ENCODE peak calls at places on chromosomes 4 and X, in seven cellular contexts. C is MM.1S; Z is left ventricle myocardium inferior; K is right cardiac atrium; X is fibroblast of lung; F is tibial nerve; B is CD8-positive, alpha-beta memory T cell. M is an unnamed sample.

GRCh38 chrX:105972690-105973386 is 65.7 kb downstream of the SERPINA7 start:
- DNase-seq in K (no peak), B (no peak), Z (no peak), F (no peak), C (no peak), X (no peak), M (peak)

GRCh38 chr4:6221851-6222760 is 21.8 kb upstream of the JAKMIP1 start:
- DNase-seq in X (no peak), K (peak), B (peak), F (no peak), Z (peak), C (no peak), M (peak)

GRCh38 chr4:158008551-158009218 is 164.1 kb downstream of the GASK1B start:
- DNase-seq in B (no peak), K (peak), X (peak), F (no peak), C (no peak), Z (no peak), M (no peak)

GRCh38 chr4:83328486-83328885 is 6.2 kb downstream of the HPSE start:
- DNase-seq in Z (no peak), K (no peak), C (peak), F (no peak), X (no peak), B (no peak), M (no peak)

GRCh38 chr4:112213850-112214249 is 17.7 kb upstream of the AP1AR start:
- DNase-seq in C (no peak), B (no peak), F (no peak), X (peak), K (no peak), Z (no peak), M (no peak)

GRCh38 chrX:22095306-22095705 is 63.2 kb downstream of the PHEX start:
- DNase-seq in C (no peak), F (peak), K (peak), Z (peak), B (no peak), X (peak), M (no peak)

GRCh38 chr4:150818661-150819060 is 196.4 kb downstream of the LRBA start:
- DNase-seq in Z (no peak), C (no peak), K (no peak), B (no peak), X (peak), F (no peak), M (no peak)

GRCh38 chr4:145808021-145808650 is 128.2 kb downstream of the C4orf51 start:
- DNase-seq in Z (no peak), C (no peak), K (no peak), F (no peak), X (peak), B (no peak), M (no peak)

GRCh38 chr4:97457253-97457652 is 686.0 kb downstream of the STPG2 start:
- DNase-seq in B (no peak), Z (no peak), K (no peak), C (no peak), X (no peak), F (no peak), M (no peak)

GRCh38 chr4:169208516-169208915 is 62.2 kb downstream of the SH3RF1 start:
- DNase-seq in X (no peak), B (no peak), Z (no peak), F (no peak), C (no peak), K (no peak), M (no peak)

GRCh38 chr4:4838602-4839470 is 20.6 kb upstream of the MSX1 start:
- DNase-seq in K (no peak), X (no peak), C (no peak), F (no peak), B (no peak), Z (no peak), M (no peak)

GRCh38 chr4:94961420-94961819 is 203.7 kb downstream of the BMPR1B start:
- DNase-seq in C (no peak), K (no peak), X (peak), F (no peak), B (no peak), Z (no peak), M (no peak)

GRCh38 chr4:25797136-25797535 is 65.7 kb downstream of the SEL1L3 start:
- DNase-seq in K (no peak), F (no peak), B (no peak), X (no peak), Z (no peak), C (no peak), M (no peak)

GRCh38 chr4:118989098-118990080 is 100.7 kb downstream of the SYNPO2 start:
- DNase-seq in Z (no peak), C (no peak), K (no peak), F (no peak), B (no peak), X (peak), M (no peak)

GRCh38 chr4:121796283-121796682 is 4.8 kb upstream of the EXOSC9 start:
- DNase-seq in X (no peak), Z (no peak), B (no peak), C (no peak), F (no peak), K (no peak), M (no peak)

GRCh38 chr4:111334356-111334755 is 711.5 kb upstream of the PITX2 start:
- DNase-seq in B (no peak), X (no peak), K (no peak), F (no peak), C (no peak), Z (no peak), M (no peak)

GRCh38 chr4:3245676-3246075 is 3.3 kb upstream of the MSANTD1 start:
- DNase-seq in B (no peak), X (no peak), Z (no peak), K (peak), C (no peak), F (no peak), M (no peak)

DNA sequence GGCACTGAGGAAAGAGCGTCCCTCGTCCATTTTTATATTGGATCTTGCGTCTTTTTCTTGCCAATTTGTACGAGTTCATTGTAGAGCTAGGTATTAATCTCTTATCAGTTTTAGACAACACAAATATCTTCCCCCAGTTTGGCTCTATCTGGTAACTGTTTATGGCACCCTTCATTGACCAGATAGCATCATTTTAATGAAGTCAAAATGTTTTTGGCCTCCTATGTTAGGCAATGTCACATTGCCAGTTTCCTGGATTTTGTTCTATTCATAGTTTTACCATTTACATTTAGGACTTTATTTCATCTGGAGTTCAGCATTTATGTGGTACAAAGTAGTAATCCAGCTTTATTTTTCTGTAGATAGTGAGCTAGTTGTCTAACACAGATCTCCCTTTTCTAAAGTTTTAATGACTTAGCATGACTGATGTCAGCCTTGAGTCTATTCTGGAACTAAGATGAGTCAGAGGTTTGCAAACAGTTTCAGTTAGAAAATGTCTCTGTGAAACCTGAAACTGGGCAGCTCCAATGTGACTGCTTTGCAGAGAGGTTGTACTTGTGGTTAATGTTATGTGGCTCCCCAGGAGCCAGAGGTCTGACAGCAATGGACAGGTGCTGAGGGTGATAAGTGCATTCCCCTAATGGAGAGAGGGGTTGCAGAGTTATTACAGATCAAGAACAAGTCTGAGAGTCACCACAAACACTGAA is 5.3 kb upstream of the STBD1 start:
- DNase-seq in K (no peak), X (peak), F (no peak), Z (no peak), C (peak), B (no peak), M (no peak)
- H3K27ac ChIP-seq in K (peak), X (no peak), F (no peak), Z (peak), C (peak), B (peak), M (no peak)

DNA sequence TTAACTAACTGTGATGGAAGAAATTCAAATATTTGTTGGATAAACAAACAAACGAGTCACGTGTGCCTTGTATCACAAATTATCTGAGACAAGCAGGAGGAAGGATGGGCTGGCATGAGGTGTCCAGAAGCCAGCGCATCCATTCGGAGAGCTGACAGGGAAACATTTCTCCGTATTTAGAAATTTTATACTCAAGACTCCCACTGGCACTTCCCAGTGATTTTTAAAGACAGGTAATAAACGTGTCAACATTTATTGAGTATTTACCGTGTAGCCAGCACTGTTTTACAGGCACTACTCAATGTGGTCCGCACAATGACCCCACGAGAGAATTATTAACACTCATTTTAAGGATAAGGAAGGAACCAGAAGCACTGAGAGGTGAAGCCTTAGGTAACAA is 23.2 kb downstream of the GEMIN8 start:
- DNase-seq in F (no peak), Z (no peak), X (no peak), B (no peak), K (no peak), C (no peak), M (no peak)
- H3K27ac ChIP-seq in F (no peak), Z (no peak), X (no peak), B (no peak), K (no peak), C (no peak), M (no peak)

GRCh38 chrX:2346158-2346557 is 154.6 kb downstream of the DHRSX start:
- DNase-seq in C (no peak), K (no peak), Z (no peak), B (no peak), F (no peak), X (no peak), M (no peak)

GRCh38 chrX:2345562-2345961 is 155.2 kb downstream of the DHRSX start:
- DNase-seq in K (no peak), Z (no peak), C (no peak), F (no peak), X (no peak), B (no peak), M (no peak)

GRCh38 chrX:2351999-2352995 is 148.5 kb downstream of the DHRSX start:
- DNase-seq in C (no peak), B (no peak), Z (no peak), K (no peak), F (no peak), X (peak), M (no peak)

GRCh38 chrX:2348225-2348624 is 152.6 kb downstream of the DHRSX start:
- DNase-seq in Z (no peak), K (no peak), X (no peak), F (no peak), B (no peak), C (no peak), M (no peak)

DNA sequence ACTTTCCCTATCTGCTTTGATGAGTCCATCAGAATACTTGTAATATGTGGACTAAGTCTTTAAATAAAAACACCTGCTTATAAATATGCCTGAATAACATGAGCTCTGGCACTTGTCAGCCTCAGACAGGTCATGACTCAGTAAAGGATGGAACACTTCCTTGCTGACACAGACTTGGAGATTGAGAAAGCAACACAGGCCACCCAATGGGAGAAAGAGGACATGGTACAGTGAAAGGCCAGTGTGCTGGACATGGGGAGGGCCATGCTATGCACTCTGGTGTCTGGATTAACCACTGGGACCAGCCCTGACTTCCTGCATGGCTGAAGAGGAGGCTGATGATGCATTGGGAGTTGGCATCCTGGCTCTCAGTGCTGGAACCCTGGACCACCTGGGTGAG is 149.5 kb downstream of the DHRSX start:
- DNase-seq in Z (no peak), X (peak), F (no peak), C (no peak), B (no peak), K (no peak), M (no peak)
- H3K27ac ChIP-seq in Z (peak), X (peak), F (no peak), C (no peak), B (no peak), K (peak), M (no peak)

GRCh38 chrX:93673056-93673868 is at the start of gene NAP1L3:
- DNase-seq in X (peak), K (peak), B (peak), C (peak), F (peak), Z (peak), M (peak)
- H3K27ac ChIP-seq in X (peak), K (peak), B (peak), C (peak), F (peak), Z (peak), M (peak)

DNA sequence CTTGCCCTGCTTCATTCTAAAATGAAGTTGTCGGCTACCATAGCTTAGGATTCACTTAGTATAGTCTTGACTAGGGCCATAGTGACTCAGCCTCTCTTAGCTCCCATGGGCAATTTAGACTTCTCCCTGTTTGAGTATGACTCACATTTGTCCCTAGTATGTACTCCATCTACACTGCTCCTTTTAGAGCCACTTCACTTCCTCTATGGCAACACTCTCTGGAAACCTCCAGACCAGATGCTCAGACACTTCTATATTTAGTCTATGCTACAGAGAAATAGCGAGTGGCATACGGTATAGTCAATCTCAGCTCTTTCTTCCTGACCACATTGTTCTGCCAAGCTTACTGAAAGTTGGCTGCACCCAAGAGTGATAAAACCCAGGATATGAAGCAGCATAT is 11.2 kb downstream of the MEPE start:
- DNase-seq in F (no peak), Z (no peak), K (no peak), B (no peak), C (peak), X (peak), M (no peak)
- H3K27ac ChIP-seq in F (no peak), Z (peak), K (peak), B (no peak), C (no peak), X (no peak), M (no peak)

GRCh38 chr4:185838104-185838452 is 26.1 kb upstream of the SORBS2 start:
- DNase-seq in C (no peak), F (no peak), B (no peak), K (no peak), Z (no peak), X (no peak), M (no peak)
- H3K27ac ChIP-seq in C (no peak), F (peak), B (no peak), K (peak), Z (peak), X (peak), M (no peak)

DNA sequence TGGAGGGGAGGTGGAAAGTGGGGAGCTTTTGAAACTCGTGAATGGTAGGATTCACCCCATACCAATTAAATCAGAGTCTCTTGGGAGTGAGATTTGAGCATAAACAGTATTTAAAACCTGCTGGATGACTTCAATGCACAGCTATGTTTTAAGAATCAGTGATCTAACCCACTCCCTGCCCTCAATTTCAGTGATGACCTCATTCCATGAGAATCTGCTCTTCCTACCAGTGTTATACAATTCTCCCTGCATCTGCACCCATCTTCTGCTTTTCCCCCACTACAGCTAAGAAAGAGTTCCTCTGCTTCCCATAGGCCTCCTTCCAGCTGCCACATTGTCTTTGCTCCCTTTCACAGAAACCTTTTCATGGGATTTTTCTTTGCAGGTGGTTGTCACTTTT is 18.3 kb upstream of the H2AZ1 start:
- DNase-seq in C (no peak), K (no peak), F (no peak), X (peak), B (no peak), Z (no peak), M (no peak)
- H3K27ac ChIP-seq in C (no peak), K (no peak), F (no peak), X (no peak), B (no peak), Z (no peak), M (no peak)

GRCh38 chr4:101066586-101066985 is 280.7 kb downstream of the PPP3CA start:
- DNase-seq in X (no peak), F (no peak), B (no peak), Z (no peak), K (no peak), C (no peak), M (no peak)
- H3K27ac ChIP-seq in X (no peak), F (no peak), B (no peak), Z (no peak), K (no peak), C (no peak), M (no peak)

DNA sequence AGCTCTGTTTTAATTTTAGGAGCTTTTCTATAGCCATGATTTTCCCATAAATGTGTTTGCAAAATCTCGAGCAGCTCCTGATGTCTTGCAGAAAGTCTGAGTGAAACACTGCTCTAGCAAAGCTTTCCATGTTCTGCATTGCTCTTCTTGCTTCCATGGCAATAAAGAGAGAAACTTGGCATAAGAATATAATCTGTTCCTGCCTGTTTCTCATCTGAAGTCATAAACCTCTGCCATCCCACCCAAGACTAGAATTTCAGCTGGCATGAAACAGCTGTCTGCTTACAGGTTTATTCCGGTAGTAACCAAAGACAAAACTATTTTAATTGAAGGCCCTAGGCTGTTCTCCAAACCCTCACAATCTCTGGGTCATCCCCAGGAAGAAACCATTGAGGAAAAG is 254.5 kb downstream of the SPRY1 start:
- DNase-seq in F (no peak), Z (no peak), X (no peak), C (no peak), B (no peak), K (no peak), M (no peak)
- H3K27ac ChIP-seq in F (no peak), Z (peak), X (no peak), C (no peak), B (no peak), K (no peak), M (no peak)